ENCODE peak calls at places on chromosome 3, in five cellular contexts. One of them, this sample, is unnamed.

GRCh38 chr3:25047058-25047457 is 381.0 kb upstream of the RARB start:
- DNase-seq in germinal center: no peak
- DNase-seq in SW 1271: no peak
- DNase-seq in non-pigmented ciliary epithelial cell: no peak
- DNase-seq in WTC11: no peak
- DNase-seq in this sample: no peak

GRCh38 chr3:107024481-107025153 is 352.6 kb upstream of the CCDC54 start:
- DNase-seq in germinal center: no peak
- DNase-seq in SW 1271: no peak
- DNase-seq in non-pigmented ciliary epithelial cell: no peak
- DNase-seq in WTC11: no peak
- DNase-seq in this sample: peak

GRCh38 chr3:80676869-80677268 is 909.1 kb upstream of the ROBO1 start:
- DNase-seq in germinal center: no peak
- DNase-seq in SW 1271: no peak
- DNase-seq in non-pigmented ciliary epithelial cell: no peak
- DNase-seq in WTC11: no peak
- DNase-seq in this sample: no peak

GRCh38 chr3:4736284-4736861 is 242.9 kb upstream of the BHLHE40 start:
- DNase-seq in germinal center: no peak
- DNase-seq in SW 1271: no peak
- DNase-seq in non-pigmented ciliary epithelial cell: no peak
- DNase-seq in WTC11: no peak
- DNase-seq in this sample: no peak

GRCh38 chr3:186160691-186161243 is 51.9 kb upstream of the ETV5 start:
- DNase-seq in germinal center: no peak
- DNase-seq in SW 1271: no peak
- DNase-seq in non-pigmented ciliary epithelial cell: no peak
- DNase-seq in WTC11: no peak
- DNase-seq in this sample: no peak

GRCh38 chr3:155745795-155746550 is 1.1 kb upstream of the PLCH1 start:
- DNase-seq in germinal center: no peak
- DNase-seq in SW 1271: no peak
- DNase-seq in non-pigmented ciliary epithelial cell: no peak
- DNase-seq in WTC11: peak
- DNase-seq in this sample: no peak

GRCh38 chr3:9068044-9068443 is 104.8 kb upstream of the RAD18 start:
- DNase-seq in germinal center: no peak
- DNase-seq in SW 1271: no peak
- DNase-seq in non-pigmented ciliary epithelial cell: no peak
- DNase-seq in WTC11: no peak
- DNase-seq in this sample: no peak

GRCh38 chr3:188526057-188526456 is 372.1 kb downstream of the LPP start:
- DNase-seq in germinal center: no peak
- DNase-seq in SW 1271: peak
- DNase-seq in non-pigmented ciliary epithelial cell: no peak
- DNase-seq in WTC11: no peak
- DNase-seq in this sample: no peak

GRCh38 chr3:55511895-55512585 is 24.9 kb upstream of the WNT5A start:
- DNase-seq in germinal center: no peak
- DNase-seq in SW 1271: no peak
- DNase-seq in non-pigmented ciliary epithelial cell: no peak
- DNase-seq in WTC11: no peak
- DNase-seq in this sample: no peak

This sample was measured in SK-N-MC.